ENCODE peak calls at places on chromosomes 5 and 9, in five cellular contexts. One of them, this sample, is unnamed.

GRCh38 chr9:85741112-85741874 is 461 bp downstream of the AGTPBP1 start:
- DNase-seq in colonic mucosa: peak; percentile 51
- DNase-seq in ecto neural progenitor cell: peak; percentile 79
- DNase-seq in ACHN: peak; percentile 35
- DNase-seq in effector CD4-positive, alpha-beta T cell: peak; percentile 64
- DNase-seq in this sample: peak; percentile 79

GRCh38 chr9:21836437-21837161 is 34.2 kb downstream of the MTAP start:
- DNase-seq in colonic mucosa: no peak
- DNase-seq in ecto neural progenitor cell: no peak
- DNase-seq in ACHN: no peak
- DNase-seq in effector CD4-positive, alpha-beta T cell: no peak
- DNase-seq in this sample: no peak

GRCh38 chr9:83062011-83062652 is 810 bp downstream of the RASEF start:
- DNase-seq in colonic mucosa: peak; percentile 74
- DNase-seq in ecto neural progenitor cell: peak; percentile 48
- DNase-seq in ACHN: peak; percentile 71
- DNase-seq in effector CD4-positive, alpha-beta T cell: no peak
- DNase-seq in this sample: peak; percentile 4

GRCh38 chr5:157460921-157461792 is 1.1 kb downstream of the NIPAL4 start:
- DNase-seq in colonic mucosa: no peak
- DNase-seq in ecto neural progenitor cell: no peak
- DNase-seq in ACHN: no peak
- DNase-seq in effector CD4-positive, alpha-beta T cell: no peak
- DNase-seq in this sample: peak; percentile 12

GRCh38 chr5:73160239-73160671 is 12.7 kb upstream of the TMEM174 start:
- DNase-seq in colonic mucosa: no peak
- DNase-seq in ecto neural progenitor cell: no peak
- DNase-seq in ACHN: no peak
- DNase-seq in effector CD4-positive, alpha-beta T cell: no peak
- DNase-seq in this sample: no peak

GRCh38 chr5:65914644-65915196 is 11.7 kb upstream of the ERBIN start:
- DNase-seq in colonic mucosa: peak; percentile 36
- DNase-seq in ecto neural progenitor cell: no peak
- DNase-seq in ACHN: peak; percentile 27
- DNase-seq in effector CD4-positive, alpha-beta T cell: no peak
- DNase-seq in this sample: peak; percentile 13

GRCh38 chr9:69122391-69123141 is 51.5 kb upstream of the TJP2 start:
- DNase-seq in colonic mucosa: peak; percentile 83
- DNase-seq in ecto neural progenitor cell: no peak
- DNase-seq in ACHN: peak; percentile 74
- DNase-seq in effector CD4-positive, alpha-beta T cell: no peak
- DNase-seq in this sample: no peak

GRCh38 chr5:98309785-98310566 is 463.5 kb upstream of the RGMB start:
- DNase-seq in colonic mucosa: no peak
- DNase-seq in ecto neural progenitor cell: no peak
- DNase-seq in ACHN: peak; percentile 85
- DNase-seq in effector CD4-positive, alpha-beta T cell: no peak
- DNase-seq in this sample: no peak

GRCh38 chr5:9015937-9016270 is 530.0 kb downstream of the SEMA5A start:
- DNase-seq in colonic mucosa: no peak
- DNase-seq in ecto neural progenitor cell: no peak
- DNase-seq in ACHN: no peak
- DNase-seq in effector CD4-positive, alpha-beta T cell: no peak
- DNase-seq in this sample: no peak

GRCh38 chr5:176578391-176578808 is 29.3 kb downstream of the CDHR2 start:
- DNase-seq in colonic mucosa: peak; percentile 74
- DNase-seq in ecto neural progenitor cell: peak; percentile 75
- DNase-seq in ACHN: peak; percentile 14
- DNase-seq in effector CD4-positive, alpha-beta T cell: peak; percentile 21
- DNase-seq in this sample: peak; percentile 69

This sample was measured in NCI-H82.